ENCODE peak calls at places on chromosomes 11 and 22, in six cellular contexts. A, R, F, G, I and N are unnamed samples.

GRCh38 chr11:76269247-76269646 is 62.9 kb upstream of the WNT11 start:
- DNase-seq in A (no peak), R (no peak), F (no peak), G (no peak), I (no peak), N (no peak)

GRCh38 chr11:32962016-32962415 is 53.7 kb upstream of the DEPDC7 start:
- DNase-seq in A (no peak), R (no peak), F (no peak), G (no peak), I (no peak), N (peak; percentile 74)

GRCh38 chr11:120717623-120718022 is 206.1 kb downstream of the GRIK4 start:
- DNase-seq in A (no peak), R (no peak), F (no peak), G (peak; percentile 28), I (no peak), N (no peak)

GRCh38 chr11:7088921-7089320 is at the start of gene RBMXL2:
- DNase-seq in A (no peak), R (no peak), F (peak; percentile 32), G (no peak), I (no peak), N (no peak)

GRCh38 chr11:1050581-1051355 is 14.2 kb upstream of the MUC6 start:
- DNase-seq in A (peak; percentile 89), R (peak; percentile 67), F (peak; percentile 81), G (peak; percentile 80), I (peak; percentile 87), N (peak; percentile 34)

GRCh38 chr11:3635641-3636375 is 6.0 kb downstream of the ART5 start:
- DNase-seq in A (no peak), R (peak; percentile 7), F (no peak), G (no peak), I (no peak), N (no peak)

GRCh38 chr11:18668131-18668530 is 30.4 kb upstream of the TMEM86A start:
- DNase-seq in A (no peak), R (no peak), F (no peak), G (no peak), I (no peak), N (no peak)

GRCh38 chr11:34266090-34266912 is 91.5 kb downstream of the ABTB2 start:
- DNase-seq in A (no peak), R (no peak), F (no peak), G (no peak), I (no peak), N (peak; percentile 97)

GRCh38 chr11:22976146-22976545 is 115.9 kb upstream of the CCDC179 start:
- DNase-seq in A (no peak), R (no peak), F (no peak), G (no peak), I (peak; percentile 27), N (peak; percentile 29)

GRCh38 chr11:1153951-1154487 is 3.7 kb upstream of the MUC5AC start:
- DNase-seq in A (peak; percentile 17), R (peak; percentile 74), F (peak; percentile 26), G (no peak), I (peak; percentile 84), N (peak; percentile 94)

GRCh38 chr11:95363189-95363588 is 132.2 kb upstream of the SESN3 start:
- DNase-seq in A (no peak), R (no peak), F (no peak), G (no peak), I (no peak), N (no peak)

GRCh38 chr22:32771761-32772160 is 29.7 kb upstream of the TIMP3 start:
- DNase-seq in A (no peak), R (no peak), F (no peak), G (no peak), I (no peak), N (no peak)

GRCh38 chr11:44258839-44259420 is 51.0 kb downstream of the ALX4 start:
- DNase-seq in A (no peak), R (no peak), F (no peak), G (no peak), I (no peak), N (no peak)

GRCh38 chr22:40341604-40342003 is 4.7 kb upstream of the ADSL start:
- DNase-seq in A (no peak), R (no peak), F (no peak), G (no peak), I (no peak), N (no peak)

GRCh38 chr22:28297504-28297903 is 378.4 kb upstream of the PITPNB start:
- DNase-seq in A (peak; percentile 35), R (no peak), F (no peak), G (no peak), I (no peak), N (peak; percentile 2)

GRCh38 chr11:63445720-63446119 is 45.2 kb downstream of the PLAAT5 start:
- DNase-seq in A (no peak), R (no peak), F (no peak), G (no peak), I (no peak), N (peak; percentile 2)

GRCh38 chr11:8963569-8964323 is 496 bp downstream of the TMEM9B start:
- DNase-seq in A (peak; percentile 89), R (peak; percentile 85), F (peak; percentile 91), G (peak; percentile 85), I (peak; percentile 87), N (peak; percentile 65)

GRCh38 chr11:35340715-35341114 is 78.6 kb downstream of the SLC1A2 start:
- DNase-seq in A (no peak), R (no peak), F (no peak), G (no peak), I (no peak), N (no peak)

GRCh38 chr11:2928605-2929510 is at the start of gene PHLDA2:
- DNase-seq in A (peak; percentile 70), R (no peak), F (peak; percentile 67), G (peak; percentile 64), I (peak; percentile 71), N (peak; percentile 87)

GRCh38 chr11:3000032-3000961 is 8.2 kb upstream of the NAP1L4 start:
- DNase-seq in A (peak; percentile 60), R (no peak), F (no peak), G (peak; percentile 74), I (peak; percentile 95), N (peak; percentile 59)

GRCh38 chr11:35077709-35078695 is 61.0 kb upstream of the CD44 start:
- DNase-seq in A (peak; percentile 30), R (no peak), F (no peak), G (no peak), I (no peak), N (peak; percentile 82)

GRCh38 chr11:65720237-65720934 is at the start of gene RNASEH2C:
- DNase-seq in A (peak; percentile 88), R (peak; percentile 83), F (peak; percentile 86), G (peak; percentile 94), I (peak; percentile 86), N (peak; percentile 84)

GRCh38 chr11:2522636-2523255 is 77.9 kb downstream of the KCNQ1 start:
- DNase-seq in A (peak; percentile 1), R (peak; percentile 29), F (peak; percentile 19), G (peak; percentile 1), I (peak; percentile 20), N (no peak)

GRCh38 chr11:125638315-125638714 is 13.4 kb downstream of the CHEK1 start:
- DNase-seq in A (no peak), R (no peak), F (no peak), G (no peak), I (no peak), N (no peak)

GRCh38 chr22:21797444-21798221 is 62.0 kb upstream of the YPEL1 start:
- DNase-seq in A (no peak), R (no peak), F (no peak), G (no peak), I (no peak), N (no peak)

GRCh38 chr22:10778296-10778814 is 4749.6 kb upstream of the OR11H1 start:
- DNase-seq in A (no peak), R (no peak), F (no peak), G (no peak), I (no peak), N (no peak)

GRCh38 chr22:10781571-10782403 is 4746.2 kb upstream of the OR11H1 start:
- DNase-seq in A (no peak), R (no peak), F (no peak), G (no peak), I (no peak), N (no peak)

DNA sequence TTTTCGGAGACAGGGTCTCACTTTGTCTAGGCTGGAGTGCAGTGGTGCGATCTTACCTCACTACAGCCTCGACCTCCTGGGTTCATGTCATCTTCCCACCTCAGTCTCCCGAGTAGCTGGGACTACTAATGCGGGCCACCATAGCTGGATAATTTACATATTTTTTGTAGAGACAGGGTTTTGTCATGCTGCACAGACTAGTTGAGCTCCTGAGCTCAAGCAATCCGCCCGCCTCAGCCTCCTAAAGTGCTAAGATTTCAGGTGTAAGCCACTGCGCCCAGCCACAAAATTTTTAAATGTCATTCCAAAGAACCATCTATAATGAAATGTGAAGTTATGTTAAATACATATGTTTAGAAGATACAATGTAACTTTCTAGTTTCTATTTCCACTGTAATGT is 4747.7 kb upstream of the OR11H1 start:
- DNase-seq in A (no peak), R (no peak), F (no peak), G (no peak), I (no peak), N (no peak)
- H3K9me3 ChIP-seq in A (peaks cover 77% of the 10 kb centered on the region), R (peaks cover 6% of the 10 kb centered on the region), F (peaks cover 80% of the 10 kb centered on the region), G (peaks cover 42% of the 10 kb centered on the region), I (peaks cover 49% of the 10 kb centered on the region), N (peaks cover 1% of the 10 kb centered on the region)

GRCh38 chr22:45529966-45530575 is 27.4 kb downstream of the FBLN1 start:
- DNase-seq in A (no peak), R (no peak), F (no peak), G (no peak), I (no peak), N (peak; percentile 92)
- H3K4me1 ChIP-seq in A (no peaks in the 10 kb centered on the region), R (no peaks in the 10 kb centered on the region), F (no peaks in the 10 kb centered on the region), G (no peaks in the 10 kb centered on the region), I (peaks cover 15% of the 10 kb centered on the region), N (peaks cover 17% of the 10 kb centered on the region)

GRCh38 chr22:47292546-47293320 is 530.3 kb downstream of the TBC1D22A start:
- DNase-seq in A (no peak), R (peak; percentile 17), F (no peak), G (no peak), I (peak; percentile 27), N (peak; percentile 92)
- H3K9me3 ChIP-seq in A (no peaks in the 10 kb centered on the region), R (no peaks in the 10 kb centered on the region), F (peaks cover 91% of the 10 kb centered on the region), G (no peaks in the 10 kb centered on the region), I (no peaks in the 10 kb centered on the region), N (no peaks in the 10 kb centered on the region)

GRCh38 chr11:71207563-71207962 is 44.8 kb downstream of the SHANK2 start:
- DNase-seq in A (no peak), R (peak; percentile 25), F (no peak), G (no peak), I (no peak), N (no peak)
- H3K4me1 ChIP-seq in A (no peaks in the 10 kb centered on the region), R (peaks cover 24% of the 10 kb centered on the region), F (peaks cover 4% of the 10 kb centered on the region), G (peaks cover 10% of the 10 kb centered on the region), I (peaks cover 14% of the 10 kb centered on the region), N (no peaks in the 10 kb centered on the region)